ENCODE peak calls at places on chromosomes 5 and 9, in six cellular contexts. B is H9, U is mesendoderm, L is IMR-90, T is neuronal stem cell, Z is H1. N is an unnamed sample.

GRCh38 chr9:7177383-7177782 is 419.6 kb downstream of the KDM4C start:
- DNase-seq in B (no peak), U (no peak), L (no peak), T (no peak), Z (no peak), N (peak)

GRCh38 chr5:74562116-74562515 is 78.4 kb downstream of the ENC1 start:
- DNase-seq in B (no peak), U (no peak), L (no peak), T (no peak), Z (no peak), N (peak)

GRCh38 chr5:78675956-78676727 is 27.6 kb upstream of the LHFPL2 start:
- DNase-seq in B (no peak), U (no peak), L (no peak), T (no peak), Z (no peak), N (no peak)

GRCh38 chr5:147484708-147485020 is 25.2 kb downstream of the DPYSL3 start:
- DNase-seq in B (no peak), U (no peak), L (peak), T (no peak), Z (no peak), N (peak)

GRCh38 chr5:82396871-82397514 is 118.8 kb upstream of the RPS23 start:
- DNase-seq in B (no peak), U (no peak), L (peak), T (no peak), Z (no peak), N (peak)

GRCh38 chr5:181060231-181060590 is 20.1 kb downstream of the BTNL9 start:
- DNase-seq in B (no peak), U (no peak), L (no peak), T (no peak), Z (no peak), N (no peak)

GRCh38 chr9:86357091-86357866 is 3.1 kb upstream of the TUT7 start:
- DNase-seq in B (no peak), U (no peak), L (no peak), T (no peak), Z (no peak), N (no peak)

GRCh38 chr5:179874536-179875292 is 16.1 kb upstream of the MRNIP start:
- DNase-seq in B (no peak), U (no peak), L (no peak), T (no peak), Z (no peak), N (no peak)

GRCh38 chr5:150497989-150498317 is 10.0 kb upstream of the NDST1 start:
- DNase-seq in B (no peak), U (no peak), L (no peak), T (no peak), Z (no peak), N (no peak)

GRCh38 chr9:125341566-125341965 is 79.9 kb downstream of the GAPVD1 start:
- DNase-seq in B (no peak), U (no peak), L (no peak), T (no peak), Z (no peak), N (no peak)

GRCh38 chr5:91141642-91142041 is 241.5 kb downstream of the ARRDC3 start:
- DNase-seq in B (no peak), U (peak), L (no peak), T (no peak), Z (no peak), N (no peak)

GRCh38 chr5:124866355-124867063 is 120.1 kb upstream of the ZNF608 start:
- DNase-seq in B (no peak), U (peak), L (no peak), T (no peak), Z (no peak), N (no peak)

GRCh38 chr9:124500028-124500795 is 7.0 kb downstream of the NR5A1 start:
- DNase-seq in B (no peak), U (no peak), L (no peak), T (no peak), Z (no peak), N (no peak)

GRCh38 chr5:123422433-123423277 is 548 bp downstream of the CEP120 start:
- DNase-seq in B (no peak), U (peak), L (peak), T (peak), Z (no peak), N (peak)
- H3K4ac ChIP-seq in B (no peak), U (no peak), L (peak), T (no peak), Z (no peak), N (no peak)

GRCh38 chr9:83623634-83623991 is 670 bp downstream of the IDNK start:
- DNase-seq in B (no peak), U (no peak), L (no peak), T (no peak), Z (no peak), N (no peak)
- H3K9ac ChIP-seq in B (peak), U (peak), L (peak), T (peak), Z (peak), N (peak)

GRCh38 chr5:5178580-5178979 is 38.5 kb downstream of the ADAMTS16 start:
- DNase-seq in B (no peak), U (no peak), L (no peak), T (no peak), Z (no peak), N (no peak)
- H2BK5ac ChIP-seq in B (no peak), U (no peak), L (no peak), T (no peak), Z (peak), N (peak)

GRCh38 chr9:127637322-127637847 is 25.3 kb downstream of the STXBP1 start:
- DNase-seq in B (no peak), U (no peak), L (peak), T (no peak), Z (no peak), N (peak)
- H3K4ac ChIP-seq in B (no peak), U (no peak), L (no peak), T (no peak), Z (no peak), N (no peak)

GRCh38 chr5:73447234-73448071 is 1.1 kb downstream of the FOXD1 start:
- DNase-seq in B (peak), U (peak), L (peak), T (no peak), Z (no peak), N (peak)
- H3K9ac ChIP-seq in B (no peak), U (no peak), L (peak), T (no peak), Z (no peak), N (peak)

GRCh38 chr5:174736351-174736721 is 12.0 kb downstream of the MSX2 start:
- DNase-seq in B (no peak), U (peak), L (peak), T (no peak), Z (no peak), N (peak)

GRCh38 chr5:174736777-174737176 is 12.4 kb downstream of the MSX2 start:
- DNase-seq in B (no peak), U (no peak), L (no peak), T (no peak), Z (no peak), N (no peak)

GRCh38 chr5:174734571-174735497 is 10.5 kb downstream of the MSX2 start:
- DNase-seq in B (no peak), U (peak), L (no peak), T (no peak), Z (no peak), N (no peak)

GRCh38 chr5:174737335-174737734 is 13.0 kb downstream of the MSX2 start:
- DNase-seq in B (no peak), U (peak), L (peak), T (no peak), Z (no peak), N (no peak)

GRCh38 chr5:174735498-174736350 is 11.3 kb downstream of the MSX2 start:
- DNase-seq in B (peak), U (peak), L (no peak), T (no peak), Z (no peak), N (no peak)
- H2BK5ac ChIP-seq in B (no peak), U (peak), L (peak), T (no peak), Z (no peak), N (no peak)

GRCh38 chr9:93464876-93465275 is 11.5 kb upstream of the FAM120AOS start:
- DNase-seq in B (no peak), U (peak), L (no peak), T (no peak), Z (no peak), N (no peak)
- H3K4ac ChIP-seq in B (no peak), U (no peak), L (no peak), T (no peak), Z (no peak), N (no peak)

GRCh38 chr9:70131296-70131695 is 87.6 kb downstream of the MAMDC2 start:
- DNase-seq in B (no peak), U (no peak), L (no peak), T (no peak), Z (no peak), N (no peak)

GRCh38 chr9:70133253-70134208 is 89.9 kb downstream of the MAMDC2 start:
- DNase-seq in B (no peak), U (no peak), L (no peak), T (no peak), Z (no peak), N (no peak)

GRCh38 chr9:70136632-70137031 is 93.0 kb downstream of the MAMDC2 start:
- DNase-seq in B (no peak), U (no peak), L (peak), T (no peak), Z (no peak), N (no peak)

GRCh38 chr9:70135176-70135575 is 91.5 kb downstream of the MAMDC2 start:
- DNase-seq in B (no peak), U (no peak), L (no peak), T (no peak), Z (no peak), N (no peak)

DNA sequence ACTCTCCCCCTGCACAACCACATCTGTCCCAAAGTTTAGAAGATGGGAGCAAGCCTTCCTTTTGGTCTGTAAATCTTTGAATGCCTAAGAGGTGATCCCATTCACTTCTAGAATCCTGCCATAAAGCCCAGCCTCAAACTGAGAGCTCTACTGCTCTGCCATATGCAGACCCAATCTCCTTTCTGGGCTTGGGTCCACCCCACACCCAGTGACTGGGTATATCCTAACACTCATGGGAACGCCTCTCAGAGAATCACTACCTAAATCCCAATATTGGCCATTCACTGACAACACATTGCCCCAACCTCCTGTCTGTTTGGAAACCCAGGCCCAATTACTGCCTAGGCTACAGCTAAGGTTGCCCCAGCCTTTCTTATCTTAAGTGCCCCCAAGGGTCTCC is 90.7 kb downstream of the MAMDC2 start:
- DNase-seq in B (no peak), U (no peak), L (no peak), T (no peak), Z (no peak), N (no peak)
- H3K9ac ChIP-seq in B (no peak), U (no peak), L (no peak), T (no peak), Z (no peak), N (no peak)